ENCODE peak calls at places on chromosomes 4 and X, in six cellular contexts. Z is NCI-H748 treated with DMSO at 0.1 percent for 48 hours; B is AG20443; S is psoas muscle; Q is activated CD4-positive, alpha-beta T cell treated with anti-CD3 and anti-CD28 coated beads, Interleukin-2, amount 10 ng/mL, durations not matched to agents 7 days and 5 days; T is GM12891. U is an unnamed sample.

GRCh38 chr4:4457803-4458550 is 71.1 kb downstream of the NSG1 start:
- DNase-seq in Z (no peak), B (peak; percentile 63), S (no peak), Q (no peak), T (no peak), U (no peak)

GRCh38 chrX:69018416-69019072 is 146.7 kb downstream of the PJA1 start:
- DNase-seq in Z (no peak), B (peak; percentile 0), S (no peak), Q (no peak), T (no peak), U (no peak)

GRCh38 chr4:142142403-142142802 is 506.0 kb downstream of the IL15 start:
- DNase-seq in Z (no peak), B (no peak), S (no peak), Q (no peak), T (no peak), U (no peak)

GRCh38 chr4:157514711-157515110 is 294.2 kb downstream of the GRIA2 start:
- DNase-seq in Z (peak; percentile 4), B (no peak), S (no peak), Q (no peak), T (no peak), U (no peak)

GRCh38 chr4:184757810-184758209 is 23.9 kb upstream of the CENPU start:
- DNase-seq in Z (no peak), B (peak; percentile 29), S (no peak), Q (no peak), T (no peak), U (no peak)

GRCh38 chr4:86359944-86360478 is at the start of gene MAPK10:
- DNase-seq in Z (peak; percentile 83), B (peak; percentile 70), S (peak; percentile 66), Q (peak; percentile 72), T (peak; percentile 21), U (peak; percentile 64)

GRCh38 chrX:118761950-118762725 is 34.7 kb downstream of the IL13RA1 start:
- DNase-seq in Z (peak; percentile 12), B (no peak), S (no peak), Q (no peak), T (no peak), U (no peak)

GRCh38 chr4:42281324-42282020 is 115.8 kb upstream of the SHISA3 start:
- DNase-seq in Z (no peak), B (no peak), S (no peak), Q (no peak), T (no peak), U (no peak)

GRCh38 chr4:123929565-123929964 is 533.0 kb downstream of the SPRY1 start:
- DNase-seq in Z (no peak), B (no peak), S (no peak), Q (no peak), T (no peak), U (no peak)

GRCh38 chr4:133597252-133597651 is 448.2 kb downstream of the PCDH10 start:
- DNase-seq in Z (no peak), B (no peak), S (no peak), Q (no peak), T (no peak), U (no peak)

GRCh38 chrX:55801811-55802210 is 84.3 kb downstream of the RRAGB start:
- DNase-seq in Z (no peak), B (no peak), S (no peak), Q (no peak), T (no peak), U (no peak)

GRCh38 chr4:7853271-7853670 is 86.4 kb downstream of the AFAP1 start:
- DNase-seq in Z (no peak), B (no peak), S (no peak), Q (no peak), T (no peak), U (no peak)

GRCh38 chr4:182724414-182724813 is 192.8 kb downstream of the DCTD start:
- DNase-seq in Z (no peak), B (peak; percentile 21), S (no peak), Q (no peak), T (no peak), U (no peak)

GRCh38 chrX:153297376-153297775 is 24.2 kb downstream of the PNMA6F start:
- DNase-seq in Z (no peak), B (no peak), S (no peak), Q (no peak), T (no peak), U (no peak)

GRCh38 chr4:20773144-20773997 is 73.1 kb downstream of the PACRGL start:
- DNase-seq in Z (peak; percentile 33), B (peak; percentile 81), S (no peak), Q (peak; percentile 29), T (peak; percentile 9), U (peak; percentile 6)

GRCh38 chr4:21811576-21811975 is 137.0 kb downstream of the KCNIP4 start:
- DNase-seq in Z (no peak), B (peak; percentile 55), S (no peak), Q (no peak), T (no peak), U (no peak)

GRCh38 chr4:176226736-176227135 is 31.4 kb upstream of the SPATA4 start:
- DNase-seq in Z (no peak), B (no peak), S (no peak), Q (no peak), T (no peak), U (no peak)

GRCh38 chrX:21255207-21255606 is 119.0 kb upstream of the CNKSR2 start:
- DNase-seq in Z (no peak), B (no peak), S (no peak), Q (no peak), T (no peak), U (no peak)

GRCh38 chrX:17608898-17609297 is 128.4 kb upstream of the SCML1 start:
- DNase-seq in Z (peak; percentile 53), B (no peak), S (no peak), Q (no peak), T (no peak), U (no peak)

GRCh38 chrX:50470103-50471031 is at the start of gene DGKK:
- DNase-seq in Z (peak; percentile 40), B (peak; percentile 13), S (no peak), Q (no peak), T (no peak), U (no peak)

GRCh38 chr4:133856736-133857355 is 344.7 kb downstream of the PABPC4L start:
- DNase-seq in Z (no peak), B (no peak), S (no peak), Q (no peak), T (no peak), U (no peak)

GRCh38 chr4:11532138-11532537 is 103.4 kb upstream of the HS3ST1 start:
- DNase-seq in Z (no peak), B (no peak), S (no peak), Q (no peak), T (no peak), U (no peak)

GRCh38 chr4:94332983-94333590 is 9.5 kb downstream of the HPGDS start:
- DNase-seq in Z (no peak), B (no peak), S (no peak), Q (no peak), T (no peak), U (no peak)

GRCh38 chr4:1215347-1216075 is 33.4 kb downstream of the CTBP1 start:
- DNase-seq in Z (no peak), B (no peak), S (no peak), Q (no peak), T (peak; percentile 78), U (no peak)

GRCh38 chr4:53518807-53519206 is 72.5 kb downstream of the LNX1 start:
- DNase-seq in Z (no peak), B (no peak), S (no peak), Q (no peak), T (no peak), U (no peak)

GRCh38 chr4:121129606-121130346 is 34.3 kb downstream of the TNIP3 start:
- DNase-seq in Z (no peak), B (no peak), S (no peak), Q (no peak), T (no peak), U (no peak)

GRCh38 chrX:68795741-68796140 is 33.1 kb upstream of the EFNB1 start:
- DNase-seq in Z (no peak), B (no peak), S (no peak), Q (no peak), T (no peak), U (no peak)

U was measured in activated naive CD8-positive, alpha-beta T cell treated with anti-CD3 and anti-CD28 coated beads for 36 hours.